ENCODE peak calls at places on chromosomes 2 and 18, in six cellular contexts. B is fibroblast of lung, D is NCI-H748 treated with DMSO at 0.1 percent for 48 hours, E is HEK293T, K is Peyer's patch, I is GM13976. F is an unnamed sample.
A peak's percentile ranks its signal among the peaks of the same experiment; 100 is the strongest.

GRCh38 chr2:74806355-74806839 is 27.5 kb upstream of the HK2 start:
- DNase-seq in K (no peak), B (no peak), D (no peak), E (no peak), I (no peak), F (no peak)

GRCh38 chr2:237264480-237265219 is 149.3 kb downstream of the COL6A3 start:
- DNase-seq in E (no peak), K (no peak), D (no peak), B (peak; percentile 89), I (no peak), F (no peak)

GRCh38 chr2:178271629-178272333 is 77.5 kb downstream of the OSBPL6 start:
- DNase-seq in D (no peak), K (peak; percentile 17), E (no peak), B (peak; percentile 83), I (no peak), F (no peak)

GRCh38 chr2:234571620-234572407 is 74.9 kb upstream of the ARL4C start:
- DNase-seq in D (no peak), I (no peak), B (no peak), K (no peak), E (no peak), F (no peak)

GRCh38 chr2:68799615-68800400 is 65.2 kb downstream of the ARHGAP25 start:
- DNase-seq in D (peak; percentile 3), I (no peak), K (no peak), E (no peak), B (no peak), F (no peak)

GRCh38 chr2:118670868-118671267 is 176.6 kb downstream of the EN1 start:
- DNase-seq in K (no peak), D (no peak), I (no peak), E (no peak), B (peak; percentile 70), F (no peak)

GRCh38 chr18:74682998-74683311 is 85.3 kb downstream of the ZNF407 start:
- DNase-seq in B (peak; percentile 8), D (no peak), K (no peak), E (no peak), I (no peak), F (no peak)

GRCh38 chr2:72915076-72915906 is 2.0 kb upstream of the EMX1 start:
- DNase-seq in E (no peak), I (peak; percentile 58), B (no peak), D (no peak), K (no peak), F (no peak)

GRCh38 chr2:48721158-48721557 is 34.4 kb downstream of the LHCGR start:
- DNase-seq in B (no peak), K (no peak), D (no peak), I (no peak), E (no peak), F (no peak)

GRCh38 chr2:768484-768883 is 91.3 kb upstream of the TMEM18 start:
- DNase-seq in B (no peak), K (no peak), I (no peak), E (no peak), D (peak; percentile 31), F (no peak)

GRCh38 chr2:142983174-142983573 is 105.7 kb downstream of the KYNU start:
- DNase-seq in D (no peak), E (no peak), B (no peak), K (no peak), I (no peak), F (no peak)

GRCh38 chr2:165871025-165871424 is 77.0 kb upstream of the GALNT3 start:
- DNase-seq in K (no peak), B (no peak), I (no peak), D (no peak), E (no peak), F (peak; percentile 24)

GRCh38 chr2:168793596-168793995 is 8.8 kb upstream of the NOSTRIN start:
- DNase-seq in B (peak; percentile 15), I (no peak), E (no peak), D (no peak), K (no peak), F (no peak)

GRCh38 chr18:62828852-62829251 is 113.5 kb downstream of the PHLPP1 start:
- DNase-seq in B (peak; percentile 19), E (no peak), K (no peak), D (no peak), I (no peak), F (no peak)

GRCh38 chr2:221999702-222000101 is 299.1 kb downstream of the PAX3 start:
- DNase-seq in K (no peak), I (no peak), B (peak; percentile 93), E (no peak), D (no peak), F (no peak)

GRCh38 chr2:235091421-235091820 is 139.6 kb downstream of the SH3BP4 start:
- DNase-seq in B (no peak), E (no peak), I (no peak), D (no peak), K (no peak), F (no peak)

GRCh38 chr2:156896294-156896693 is 361.2 kb upstream of the GALNT5 start:
- DNase-seq in B (peak; percentile 39), E (no peak), I (no peak), K (no peak), D (no peak), F (no peak)

GRCh38 chr2:196487426-196487825 is 152.1 kb upstream of the CCDC150 start:
- DNase-seq in B (no peak), E (no peak), I (no peak), K (no peak), D (no peak), F (no peak)

GRCh38 chr2:39913648-39914456 is 134.8 kb upstream of the THUMPD2 start:
- DNase-seq in K (no peak), I (peak; percentile 42), D (peak; percentile 60), E (peak; percentile 50), B (peak; percentile 89), F (no peak)

GRCh38 chr18:58721586-58722160 is 50.4 kb downstream of the MALT1 start:
- DNase-seq in D (no peak), K (no peak), B (no peak), I (no peak), E (no peak), F (no peak)

GRCh38 chr18:62659698-62660097 is 55.6 kb upstream of the PHLPP1 start:
- DNase-seq in K (no peak), I (no peak), E (no peak), B (no peak), D (no peak), F (no peak)

GRCh38 chr2:11543337-11544216 is 9.7 kb downstream of the GREB1 start:
- DNase-seq in D (no peak), K (no peak), I (no peak), B (no peak), E (no peak), F (no peak)

GRCh38 chr2:11753452-11753885 is 7.0 kb downstream of the LPIN1 start:
- DNase-seq in B (no peak), K (peak; percentile 77), I (peak; percentile 78), E (no peak), D (peak; percentile 89), F (peak; percentile 82)

GRCh38 chr18:42363446-42363845 is 408.4 kb downstream of the PIK3C3 start:
- DNase-seq in E (no peak), B (no peak), K (no peak), I (no peak), D (no peak), F (no peak)

GRCh38 chr2:241798081-241798630 is 10.8 kb upstream of the NEU4 start:
- DNase-seq in D (no peak), E (no peak), B (no peak), I (peak; percentile 36), K (no peak), F (peak; percentile 80)

GRCh38 chr2:20050712-20051517 is 513 bp downstream of the LAPTM4A start:
- DNase-seq in B (peak; percentile 78), E (peak; percentile 55), K (peak; percentile 41), I (peak; percentile 54), D (peak; percentile 32), F (peak; percentile 77)

F was measured in colonic mucosa.